ENCODE peak calls at places on chromosomes 16 and 17, in ten cellular contexts. X is OCI-LY7, J is cardiac fibroblast, L is coronary artery, E is mesendoderm, W is upper lobe of right lung, C is breast epithelium, S is AG04449, I is Peyer's patch, M is neuronal stem cell. R is an unnamed sample.

GRCh38 chr16:87703071-87703470 is 62.7 kb downstream of the KLHDC4 start:
- DNase-seq in X (no peak), J (no peak), L (no peak), E (no peak), W (no peak), C (no peak), S (no peak), I (no peak), M (no peak), R (no peak)

GRCh38 chr17:17453088-17453487 is 23.7 kb upstream of the MED9 start:
- DNase-seq in X (no peak), J (no peak), L (peak; percentile 38), E (no peak), W (no peak), C (no peak), S (no peak), I (no peak), M (no peak), R (no peak)

GRCh38 chr16:53429221-53429943 is 4.9 kb upstream of the RBL2 start:
- DNase-seq in X (no peak), J (peak; percentile 77), L (no peak), E (no peak), W (no peak), C (no peak), S (no peak), I (no peak), M (no peak), R (no peak)

GRCh38 chr16:74501484-74502479 is 80.5 kb upstream of the CLEC18B start:
- DNase-seq in X (no peak), J (no peak), L (no peak), E (no peak), W (no peak), C (no peak), S (no peak), I (no peak), M (no peak), R (no peak)

GRCh38 chr16:85173981-85174751 is 61.9 kb upstream of the CIBAR2 start:
- DNase-seq in X (no peak), J (peak; percentile 80), L (no peak), E (peak; percentile 85), W (no peak), C (no peak), S (no peak), I (no peak), M (no peak), R (no peak)

GRCh38 chr17:67441052-67441738 is 64.1 kb downstream of the PITPNC1 start:
- DNase-seq in X (peak; percentile 85), J (peak; percentile 86), L (no peak), E (peak; percentile 46), W (peak; percentile 18), C (no peak), S (no peak), I (peak; percentile 57), M (peak; percentile 41), R (peak; percentile 93)

GRCh38 chr16:19601083-19601976 is 45.8 kb downstream of the VPS35L start:
- DNase-seq in X (peak; percentile 24), J (peak; percentile 59), L (no peak), E (peak; percentile 54), W (no peak), C (no peak), S (no peak), I (no peak), M (peak; percentile 32), R (peak; percentile 43)

GRCh38 chr17:82449136-82449882 is 1.2 kb downstream of the CYBC1 start:
- DNase-seq in X (peak; percentile 100), J (no peak), L (no peak), E (peak; percentile 31), W (peak; percentile 67), C (no peak), S (no peak), I (peak; percentile 98), M (no peak), R (peak; percentile 79)

GRCh38 chr17:27526603-27527002 is 70.4 kb downstream of the KSR1 start:
- DNase-seq in X (no peak), J (peak; percentile 50), L (no peak), E (peak; percentile 73), W (peak; percentile 80), C (no peak), S (no peak), I (peak; percentile 45), M (no peak), R (peak; percentile 7)

GRCh38 chr16:69423189-69423588 is 1.2 kb upstream of the CYB5B start:
- DNase-seq in X (no peak), J (no peak), L (no peak), E (no peak), W (no peak), C (no peak), S (no peak), I (no peak), M (no peak), R (no peak)

GRCh38 chr16:79607587-79607986 is 7.0 kb upstream of the MAF start:
- DNase-seq in X (no peak), J (peak; percentile 65), L (no peak), E (peak; percentile 43), W (no peak), C (no peak), S (no peak), I (no peak), M (no peak), R (no peak)

GRCh38 chr16:1093284-1094123 is 2.5 kb downstream of the C1QTNF8 start:
- DNase-seq in X (peak; percentile 23), J (peak; percentile 7), L (no peak), E (peak; percentile 62), W (no peak), C (no peak), S (no peak), I (no peak), M (no peak), R (peak; percentile 28)

GRCh38 chr17:72984145-72984924 is 108.2 kb downstream of the SLC39A11 start:
- DNase-seq in X (no peak), J (peak; percentile 86), L (no peak), E (peak; percentile 80), W (no peak), C (no peak), S (peak; percentile 38), I (no peak), M (no peak), R (no peak)

GRCh38 chr17:56367381-56367780 is 214.1 kb downstream of the ANKFN1 start:
- DNase-seq in X (no peak), J (no peak), L (no peak), E (peak; percentile 49), W (no peak), C (no peak), S (no peak), I (no peak), M (peak; percentile 55), R (no peak)

GRCh38 chr16:4664538-4665418 is 28.6 kb upstream of the NUDT16L1 start:
- DNase-seq in X (no peak), J (peak; percentile 57), L (no peak), E (peak; percentile 17), W (peak; percentile 81), C (no peak), S (no peak), I (peak; percentile 74), M (no peak), R (peak; percentile 75)

GRCh38 chr16:4667203-4667983 is 26.0 kb upstream of the NUDT16L1 start:
- DNase-seq in X (no peak), J (no peak), L (no peak), E (no peak), W (no peak), C (no peak), S (no peak), I (no peak), M (no peak), R (no peak)

GRCh38 chr16:4668313-4668960 is 24.9 kb upstream of the NUDT16L1 start:
- DNase-seq in X (no peak), J (no peak), L (no peak), E (no peak), W (no peak), C (no peak), S (no peak), I (no peak), M (no peak), R (no peak)

GRCh38 chr16:4663756-4664465 is 29.5 kb upstream of the NUDT16L1 start:
- DNase-seq in X (no peak), J (no peak), L (no peak), E (no peak), W (peak; percentile 77), C (no peak), S (no peak), I (no peak), M (no peak), R (no peak)

GRCh38 chr16:4666537-4667202 is 26.7 kb upstream of the NUDT16L1 start:
- DNase-seq in X (no peak), J (no peak), L (no peak), E (no peak), W (no peak), C (no peak), S (no peak), I (no peak), M (no peak), R (no peak)
- H3K4me3 ChIP-seq in X (no peak overlapping the region), J (no peak overlapping the region), L (no peak overlapping the region), E (no peak overlapping the region), W (no peak overlapping the region), C (no peak overlapping the region), S (no peak overlapping the region), I (no peak overlapping the region), M (no peak overlapping the region), R (no peak overlapping the region)

GRCh38 chr16:25224731-25225319 is 8.1 kb downstream of the AQP8 start:
- DNase-seq in X (no peak), J (no peak), L (no peak), E (no peak), W (no peak), C (no peak), S (no peak), I (no peak), M (no peak), R (no peak)
- H3K4me3 ChIP-seq in X (no peak overlapping the region), J (no peak overlapping the region), L (no peak overlapping the region), E (no peak overlapping the region), W (no peak overlapping the region), C (no peak overlapping the region), S (no peak overlapping the region), I (no peak overlapping the region), M (no peak overlapping the region), R (no peak overlapping the region)

GRCh38 chr17:40556198-40556661 is 9.0 kb downstream of the CCR7 start:
- DNase-seq in X (no peak), J (no peak), L (peak; percentile 63), E (no peak), W (no peak), C (no peak), S (no peak), I (no peak), M (no peak), R (no peak)
- H3K4me3 ChIP-seq in X (no peak overlapping the region), J (no peak overlapping the region), L (peak overlapping the region; percentile 10), E (no peak overlapping the region), W (no peak overlapping the region), C (peak overlapping the region; percentile 61), S (no peak overlapping the region), I (no peak overlapping the region), M (no peak overlapping the region), R (no peak overlapping the region)

DNA sequence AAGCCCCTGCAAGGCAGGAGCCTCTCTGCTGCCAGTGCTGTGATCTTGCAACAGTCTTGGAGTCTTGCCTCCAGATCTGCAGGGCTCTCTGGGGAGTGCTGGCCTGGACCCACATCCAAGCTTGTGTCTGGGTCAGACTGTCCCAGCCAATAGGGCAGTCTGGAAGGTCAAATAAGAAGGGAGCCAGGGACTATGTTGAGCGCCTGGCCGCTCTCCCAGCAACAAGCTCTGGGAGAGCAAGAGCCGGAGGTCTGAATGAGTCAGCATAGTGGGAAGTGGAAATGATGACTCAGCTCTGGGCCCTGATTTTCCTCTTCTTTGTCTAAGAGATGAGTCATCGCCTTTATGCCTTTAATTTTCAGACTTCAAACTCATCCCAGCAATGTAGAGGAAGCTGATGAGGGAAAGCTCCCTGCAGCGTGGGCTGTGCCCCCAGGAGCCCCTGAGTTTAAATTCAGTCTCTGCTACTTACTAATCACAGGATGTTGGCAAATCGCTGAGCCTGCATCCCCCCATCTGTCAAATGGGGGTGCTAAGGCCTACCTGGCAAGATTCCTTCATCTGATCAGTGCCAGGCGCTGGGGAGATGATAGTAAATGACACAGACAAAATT is 43.6 kb upstream of the HAPSTR1 start:
- DNase-seq in X (no peak), J (peak; percentile 100), L (peak; percentile 96), E (peak; percentile 98), W (peak; percentile 81), C (peak; percentile 83), S (peak; percentile 96), I (peak; percentile 31), M (peak; percentile 35), R (no peak)
- H3K4me3 ChIP-seq in X (no peak overlapping the region), J (no peak overlapping the region), L (no peak overlapping the region), E (no peak overlapping the region), W (no peak overlapping the region), C (no peak overlapping the region), S (no peak overlapping the region), I (no peak overlapping the region), M (no peak overlapping the region), R (no peak overlapping the region)